ENCODE peak calls at places on chromosomes 12 and 14, in ten cellular contexts. R is GM23338, A is Karpas-422, P is hepatocyte, L is GM23248, O is HCT116, S is PC-9, H is OCI-LY7, V is SK-N-SH, X is PC-3. Y is an unnamed sample. For H3K9me2, the result is how much of the 10 kb centered on the place peaks cover.

GRCh38 chr12:132618683-132619043 is at the start of gene P2RX2:
- DNase-seq in A (no peak), P (no peak), X (no peak), R (peak), S (no peak), O (no peak), L (no peak), V (peak), H (no peak), Y (no peak)

GRCh38 chr12:4562034-4562657 is at the start of gene DYRK4:
- DNase-seq in X (no peak), R (peak), S (no peak), P (peak), O (no peak), H (no peak), A (no peak), L (peak), V (peak), Y (no peak)

GRCh38 chr12:49283541-49284429 is 11.2 kb upstream of the PRPH start:
- DNase-seq in H (no peak), X (no peak), S (no peak), A (no peak), R (peak), P (no peak), L (no peak), O (no peak), V (peak), Y (no peak)

GRCh38 chr12:11040162-11040561 is 9.0 kb upstream of the TAS2R31 start:
- DNase-seq in S (no peak), L (peak), P (no peak), A (no peak), V (no peak), O (no peak), X (no peak), H (no peak), R (no peak), Y (no peak)

GRCh38 chr12:51886021-51886710 is 1.7 kb upstream of the ANKRD33 start:
- DNase-seq in R (peak), P (peak), A (no peak), S (peak), H (peak), V (no peak), X (peak), O (no peak), L (peak), Y (peak)

GRCh38 chr12:115823635-115824034 is 453.9 kb downstream of the MED13L start:
- DNase-seq in A (no peak), X (no peak), O (no peak), P (no peak), H (no peak), R (no peak), S (no peak), L (no peak), V (no peak), Y (no peak)

GRCh38 chr14:23828611-23829010 is 125.0 kb upstream of the DHRS4 start:
- DNase-seq in X (no peak), A (no peak), H (no peak), L (no peak), R (no peak), P (no peak), S (no peak), O (no peak), V (no peak), Y (no peak)

GRCh38 chr14:69287096-69287991 is 27.4 kb downstream of the GALNT16 start:
- DNase-seq in L (peak), P (peak), A (no peak), H (no peak), X (peak), R (peak), S (peak), O (no peak), V (peak), Y (no peak)

GRCh38 chr12:115012861-115013667 is 329.1 kb upstream of the TBX3 start:
- DNase-seq in O (no peak), V (peak), S (no peak), P (peak), H (no peak), X (no peak), A (no peak), R (no peak), L (no peak), Y (no peak)

GRCh38 chr12:8987589-8988205 is 1.6 kb upstream of the KLRG1 start:
- DNase-seq in L (no peak), V (no peak), S (no peak), P (no peak), H (no peak), X (no peak), R (no peak), A (no peak), O (no peak), Y (no peak)

GRCh38 chr12:8987163-8987562 is 2.2 kb upstream of the KLRG1 start:
- DNase-seq in P (no peak), A (no peak), O (no peak), S (no peak), L (no peak), H (no peak), V (no peak), R (no peak), X (no peak), Y (no peak)

GRCh38 chr12:8992086-8992409 is 2.7 kb downstream of the KLRG1 start:
- DNase-seq in A (no peak), H (no peak), X (no peak), R (no peak), L (no peak), S (no peak), V (no peak), O (no peak), P (no peak), Y (no peak)

GRCh38 chr12:8991371-8992085 is 2.2 kb downstream of the KLRG1 start:
- DNase-seq in O (no peak), R (no peak), H (no peak), S (no peak), A (no peak), X (no peak), P (no peak), V (no peak), L (no peak), Y (no peak)

DNA sequence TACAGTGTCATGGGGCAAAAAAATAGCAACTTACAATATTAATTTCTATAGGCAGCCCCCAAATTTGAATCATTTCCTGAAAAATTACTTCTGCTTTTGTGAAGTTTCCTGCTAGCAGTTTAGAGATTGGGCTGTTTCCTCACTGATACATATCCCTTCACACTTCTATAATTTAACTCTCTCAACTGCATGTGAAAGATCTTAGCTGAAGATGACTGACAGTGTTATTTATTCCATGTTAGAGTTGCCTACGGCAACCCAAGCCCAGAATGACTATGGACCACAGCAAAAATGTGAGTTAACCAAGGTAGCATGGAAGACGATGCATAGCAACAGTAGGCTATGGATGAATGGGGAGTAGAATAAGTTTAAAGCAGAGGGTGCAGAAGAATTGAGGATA is at the start of gene KLRG1:
- DNase-seq in L (no peak), X (no peak), R (no peak), A (no peak), H (no peak), V (no peak), P (no peak), O (no peak), S (no peak), Y (no peak)
- H3K9me2 ChIP-seq in L (under half), X (under half), R (under half), A (under half), H (under half), V (under half), P (under half), O (under half), S (under half), Y (under half)

DNA sequence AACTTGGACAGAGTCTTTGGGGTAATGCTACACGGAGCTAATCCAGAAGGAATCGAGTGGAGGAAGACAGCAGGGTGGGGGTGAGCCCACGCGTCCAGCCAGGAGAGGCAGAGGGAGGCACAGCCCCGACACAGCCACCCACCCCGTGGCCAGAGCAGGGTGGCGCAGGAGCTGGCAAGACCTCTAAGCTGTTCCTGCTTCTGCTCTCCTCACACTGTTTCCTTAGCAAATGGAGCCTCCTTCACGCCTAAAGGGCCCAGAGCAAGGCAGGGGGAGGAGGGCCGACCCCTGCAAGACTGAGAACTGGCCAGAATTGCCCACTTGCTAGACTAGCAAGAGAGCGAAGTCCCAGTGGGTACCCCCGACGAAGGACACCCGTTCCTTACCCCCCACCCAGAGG is 91.5 kb downstream of the FBXL14 start:
- DNase-seq in V (peak), O (no peak), X (no peak), P (peak), H (no peak), S (no peak), L (peak), A (no peak), R (no peak), Y (no peak)
- H3K9me2 ChIP-seq in V (under half), O (under half), X (under half), P (under half), H (under half), S (under half), L (under half), A (under half), R (under half), Y (under half)

DNA sequence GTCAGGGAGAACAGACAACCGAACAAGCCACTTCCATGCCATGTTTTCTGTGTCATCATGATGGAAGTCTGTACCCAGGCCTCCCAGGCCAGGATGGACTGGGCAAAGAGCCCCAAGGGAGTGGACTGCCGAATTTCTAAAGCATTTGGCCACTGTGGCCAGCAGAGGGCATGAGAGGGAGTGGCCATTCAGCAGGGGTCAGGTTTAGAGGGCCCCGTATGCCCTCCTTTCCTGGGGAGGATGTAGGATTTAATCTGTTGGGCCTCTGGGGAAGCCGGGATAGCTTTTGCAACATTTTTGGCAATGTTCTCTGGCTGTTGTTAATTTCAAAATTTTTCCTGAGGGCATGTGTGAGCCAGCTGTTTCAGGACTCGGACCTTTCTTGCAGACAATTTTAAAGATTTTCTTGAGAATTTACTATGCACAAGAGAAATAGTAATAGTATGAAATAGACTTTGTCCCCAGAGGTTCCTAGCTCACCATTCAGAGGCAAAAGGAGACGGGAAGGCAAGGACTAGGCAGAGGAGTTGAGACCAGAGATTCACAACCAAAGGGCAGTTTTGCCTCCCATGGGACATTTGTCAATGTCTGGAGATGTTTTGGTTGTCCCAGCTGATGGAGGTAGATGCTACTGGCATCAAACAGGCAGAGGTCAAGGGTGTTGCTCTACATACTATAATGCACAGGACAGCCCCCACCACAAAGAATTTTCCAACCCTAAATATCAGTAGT is 18.0 kb downstream of the ACACB start:
- DNase-seq in A (no peak), L (peak), S (no peak), R (peak), X (peak), V (peak), P (no peak), O (peak), H (no peak), Y (no peak)
- H3K9me2 ChIP-seq in A (under half), L (under half), S (under half), R (under half), X (under half), V (under half), P (under half), O (under half), H (under half), Y (under half)

DNA sequence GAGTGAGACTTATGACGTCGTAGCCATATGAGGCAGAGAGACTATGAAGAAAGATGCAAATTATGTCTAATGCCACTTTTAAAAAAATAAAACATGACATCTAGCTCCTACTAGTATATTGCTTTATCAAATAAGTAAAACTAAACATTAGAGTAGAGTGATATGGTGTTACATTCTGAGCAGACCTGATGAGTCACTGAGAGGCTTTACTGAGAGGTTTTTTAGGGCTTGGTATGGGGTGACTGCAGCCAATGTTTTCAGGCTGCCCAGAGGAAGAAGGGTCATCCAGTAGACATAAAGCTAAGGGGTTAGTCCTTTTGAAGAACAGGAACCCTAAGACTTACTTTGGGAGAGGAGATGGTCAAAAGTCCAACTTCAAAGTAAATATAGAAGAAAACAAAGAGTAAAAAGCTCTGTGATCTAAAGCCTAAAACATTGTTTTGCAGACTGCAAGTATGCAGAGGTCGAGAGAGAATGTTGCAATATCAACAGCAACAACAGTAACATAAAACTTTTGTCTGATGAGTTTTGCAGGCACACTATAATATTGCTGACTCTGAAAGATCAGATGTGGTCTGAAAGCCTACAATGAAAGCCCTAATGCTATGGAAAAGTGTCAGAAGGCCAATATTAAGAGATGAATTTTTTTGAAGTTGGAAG is 774.8 kb downstream of the TMTC2 start:
- DNase-seq in X (peak), H (no peak), R (no peak), S (no peak), V (no peak), L (peak), P (no peak), O (no peak), A (no peak), Y (no peak)
- H3K9me2 ChIP-seq in X (under half), H (under half), R (under half), S (under half), V (under half), L (under half), P (under half), O (under half), A (under half), Y (under half)

GRCh38 chr14:81305743-81306142 is 85.0 kb upstream of the GTF2A1 start:
- DNase-seq in P (no peak), L (no peak), O (no peak), S (no peak), H (no peak), A (no peak), V (no peak), R (no peak), X (no peak), Y (peak)

GRCh38 chr14:81303258-81303935 is 82.6 kb upstream of the GTF2A1 start:
- DNase-seq in P (peak), X (peak), R (no peak), L (no peak), V (no peak), O (peak), S (peak), A (no peak), H (peak), Y (peak)

GRCh38 chr14:81301371-81301770 is 80.6 kb upstream of the GTF2A1 start:
- DNase-seq in P (no peak), H (no peak), R (no peak), L (no peak), X (no peak), V (no peak), S (no peak), A (no peak), O (no peak), Y (no peak)

GRCh38 chr14:81301813-81302212 is 81.1 kb upstream of the GTF2A1 start:
- DNase-seq in A (no peak), L (no peak), R (no peak), S (no peak), O (no peak), H (no peak), V (no peak), X (no peak), P (no peak), Y (no peak)

DNA sequence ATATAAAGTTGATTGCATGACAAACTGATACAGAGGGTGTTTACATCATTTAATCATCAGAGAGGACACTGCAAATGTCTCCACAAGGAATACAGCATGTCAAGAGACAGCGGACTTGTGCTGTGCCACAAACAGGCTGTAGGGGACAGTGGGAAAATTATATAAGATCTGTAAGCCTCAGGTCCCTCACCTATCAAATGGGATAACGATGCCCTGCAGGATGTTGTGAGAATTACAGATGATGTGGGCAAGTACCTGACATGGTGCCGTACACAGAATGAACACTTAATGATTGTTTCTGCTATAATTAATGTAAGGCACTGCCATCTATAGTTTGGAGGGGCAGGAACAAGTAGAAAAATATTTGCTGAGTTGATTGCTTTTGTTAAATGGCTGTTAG is 81.9 kb upstream of the GTF2A1 start:
- DNase-seq in V (no peak), P (no peak), H (peak), R (peak), X (no peak), L (no peak), A (peak), O (peak), S (no peak), Y (no peak)
- H3K9me2 ChIP-seq in V (under half), P (under half), H (under half), R (under half), X (under half), L (under half), A (under half), O (under half), S (under half), Y (under half)

GRCh38 chr14:95815226-95815690 is 61.4 kb upstream of the TUNAR start:
- DNase-seq in V (no peak), L (no peak), X (no peak), A (no peak), H (no peak), P (no peak), S (no peak), R (peak), O (no peak), Y (no peak)
- H3K9me2 ChIP-seq in V (under half), L (under half), X (under half), A (under half), H (under half), P (under half), S (under half), R (under half), O (under half), Y (under half)

DNA sequence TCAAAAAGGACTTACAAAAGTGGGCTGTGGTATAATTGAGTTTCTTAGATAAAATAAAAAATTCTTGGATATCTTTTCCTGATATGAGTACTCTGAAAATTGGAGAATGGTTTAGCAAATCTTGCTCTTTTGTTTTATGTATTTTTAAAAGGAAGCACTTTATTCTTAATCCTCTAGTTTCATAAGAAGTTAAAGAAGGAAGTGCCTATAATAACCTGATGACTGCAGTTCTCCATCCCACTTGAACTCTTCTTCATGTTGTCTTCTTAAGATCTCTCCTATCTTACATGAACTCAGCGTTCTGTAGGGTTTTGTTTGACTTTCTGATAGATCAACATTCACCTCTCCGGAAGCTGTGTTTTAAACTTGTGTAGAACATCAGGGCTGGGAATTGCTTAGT is 271.0 kb downstream of the ERC1 start:
- DNase-seq in P (no peak), A (peak), R (no peak), X (no peak), V (no peak), S (no peak), O (no peak), H (peak), L (no peak), Y (peak)
- H3K9me2 ChIP-seq in P (under half), A (under half), R (under half), X (under half), V (under half), S (under half), O (under half), H (under half), L (under half), Y (under half)

GRCh38 chr12:9908350-9908749 is 23.8 kb downstream of the CLEC2A start:
- DNase-seq in L (no peak), O (no peak), R (no peak), V (no peak), H (no peak), X (no peak), A (no peak), S (no peak), P (no peak), Y (no peak)
- H3K9me2 ChIP-seq in L (under half), O (under half), R (under half), V (under half), H (under half), X (under half), A (under half), S (under half), P (under half), Y (under half)

Y was measured in MM.1S.